ENCODE peak calls at places on chromosomes 16 and 17, in six cellular contexts. O, H, Q, B, P and Z are unnamed samples.

GRCh38 chr17:45298546-45299285 is 18.1 kb downstream of the MAP3K14 start:
- DNase-seq in P (no peak), B (no peak), H (no peak), Q (no peak), O (no peak), Z (no peak)

GRCh38 chr17:42760652-42761581 is at the start of gene RAMP2:
- DNase-seq in P (no peak), H (no peak), Q (no peak), B (peak; percentile 31), O (no peak), Z (no peak)

GRCh38 chr16:77437859-77438258 is 3.0 kb upstream of the ADAMTS18 start:
- DNase-seq in H (no peak), Q (no peak), B (peak; percentile 27), P (no peak), O (no peak), Z (no peak)

GRCh38 chr17:80887639-80888175 is 103.9 kb upstream of the CHMP6 start:
- DNase-seq in O (no peak), Q (no peak), H (no peak), P (no peak), B (no peak), Z (no peak)

GRCh38 chr17:42387663-42388380 is 420 bp downstream of the STAT3 start:
- DNase-seq in Q (peak; percentile 54), B (peak; percentile 41), H (no peak), P (no peak), O (peak; percentile 87), Z (no peak)

GRCh38 chr17:29179232-29180036 is 764 bp downstream of the MYO18A start:
- DNase-seq in O (peak; percentile 98), Q (no peak), H (no peak), P (peak; percentile 67), B (peak; percentile 45), Z (peak; percentile 70)

GRCh38 chr16:27721548-27722265 is 171.8 kb downstream of the KATNIP start:
- DNase-seq in H (peak; percentile 78), Q (peak; percentile 98), O (no peak), B (peak; percentile 66), P (no peak), Z (no peak)

GRCh38 chr17:44914698-44915271 is 515 bp downstream of the GFAP start:
- DNase-seq in H (no peak), P (no peak), Q (no peak), O (peak; percentile 38), B (no peak), Z (no peak)

GRCh38 chr17:962650-963049 is 16.9 kb downstream of the NXN start:
- DNase-seq in B (peak; percentile 50), O (peak; percentile 85), P (no peak), Q (no peak), H (no peak), Z (no peak)

GRCh38 chr16:70331588-70332358 is 14.9 kb upstream of the DDX19A start:
- DNase-seq in Q (no peak), B (peak; percentile 16), O (peak; percentile 37), H (no peak), P (no peak), Z (no peak)

GRCh38 chr17:29567362-29568330 is 809 bp upstream of the ABHD15 start:
- DNase-seq in B (peak; percentile 79), P (peak; percentile 64), H (peak; percentile 25), O (peak; percentile 83), Q (no peak), Z (no peak)

GRCh38 chr16:10502766-10503165 is 77.6 kb downstream of the EMP2 start:
- DNase-seq in H (no peak), O (no peak), Q (no peak), P (no peak), B (no peak), Z (no peak)

GRCh38 chr16:11273721-11274324 is 394 bp upstream of the PRM3 start:
- DNase-seq in Q (no peak), P (no peak), O (no peak), B (peak; percentile 53), H (no peak), Z (no peak)

GRCh38 chr17:80071116-80071980 is 30.0 kb upstream of the GAA start:
- DNase-seq in B (no peak), O (no peak), P (no peak), Q (no peak), H (peak; percentile 40), Z (no peak)

GRCh38 chr16:30741461-30741914 is 6.7 kb upstream of the PHKG2 start:
- DNase-seq in O (peak; percentile 63), P (no peak), Q (peak; percentile 96), B (peak; percentile 92), H (peak; percentile 92), Z (no peak)

GRCh38 chr16:90020260-90020837 is 1.1 kb upstream of the DBNDD1 start:
- DNase-seq in B (no peak), P (no peak), Q (no peak), O (no peak), H (peak; percentile 36), Z (no peak)

GRCh38 chr17:2184993-2185931 is 118.3 kb downstream of the SMG6 start:
- DNase-seq in P (no peak), B (no peak), O (no peak), H (no peak), Q (no peak), Z (no peak)

GRCh38 chr16:22670044-22670536 is 143.9 kb upstream of the HS3ST2 start:
- DNase-seq in P (no peak), Q (no peak), H (no peak), B (no peak), O (no peak), Z (no peak)

GRCh38 chr17:67646472-67646871 is 71.3 kb upstream of the NOL11 start:
- DNase-seq in P (no peak), O (no peak), Q (no peak), H (no peak), B (no peak), Z (no peak)

DNA sequence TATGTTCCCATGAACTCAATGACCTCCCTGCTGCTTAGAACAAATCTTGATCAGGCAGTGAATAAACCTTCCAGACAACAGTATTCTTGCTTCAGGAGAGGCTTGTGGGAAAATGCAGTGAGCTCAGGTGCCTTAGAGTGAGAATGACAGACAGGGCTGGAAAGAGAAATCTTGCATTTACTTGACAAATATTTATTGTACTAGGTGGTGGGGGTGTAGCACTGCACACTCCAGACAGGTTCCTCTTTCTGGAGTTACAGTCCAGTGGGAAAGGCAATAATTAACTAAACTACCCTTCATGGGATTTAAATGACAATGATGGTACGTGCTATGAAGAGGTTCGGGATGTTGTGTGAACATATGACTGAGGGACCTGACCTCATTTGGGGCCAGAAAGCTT is 182.9 kb downstream of the SHISA9 start:
- DNase-seq in H (no peak), B (no peak), Q (no peak), O (no peak), P (no peak), Z (no peak)
- H3K14ac ChIP-seq in H (no peak overlapping the region), B (no peak overlapping the region), Q (no peak overlapping the region), O (no peak overlapping the region), P (no peak overlapping the region), Z (no peak overlapping the region)

GRCh38 chr17:12732366-12732765 is 56.9 kb upstream of the ARHGAP44 start:
- DNase-seq in O (no peak), H (no peak), Q (no peak), P (no peak), B (no peak), Z (no peak)
- H2BK5ac ChIP-seq in O (no peak overlapping the region), H (no peak overlapping the region), Q (peak overlapping the region; percentile 96), P (no peak overlapping the region), B (no peak overlapping the region), Z (no peak overlapping the region)

DNA sequence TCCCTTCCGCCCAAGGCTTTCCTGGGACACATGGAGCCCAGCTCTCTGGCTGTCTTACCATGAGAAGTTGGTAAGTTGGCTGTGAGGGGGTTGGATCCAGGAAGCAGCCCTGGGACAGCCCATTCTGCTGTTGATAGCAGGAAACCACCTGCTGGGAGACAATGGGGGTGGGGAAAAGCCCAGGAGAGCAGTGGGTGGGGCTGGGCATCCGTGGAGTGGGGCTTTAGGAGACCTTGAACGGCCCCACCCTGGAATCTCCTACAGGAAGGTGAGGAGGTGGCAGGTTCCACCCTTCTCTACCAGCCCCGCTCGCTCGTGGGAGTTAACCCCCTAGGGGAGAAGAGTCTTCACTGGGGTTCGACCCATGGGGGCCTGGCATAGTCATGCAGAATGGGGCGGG is 5.8 kb downstream of the TMEM92 start:
- DNase-seq in H (no peak), P (no peak), O (no peak), Q (no peak), B (no peak), Z (no peak)
- H3K14ac ChIP-seq in H (no peak overlapping the region), P (peak overlapping the region; percentile 56), O (no peak overlapping the region), Q (no peak overlapping the region), B (no peak overlapping the region), Z (no peak overlapping the region)

GRCh38 chr17:57750930-57751329 is 5.8 kb upstream of the CCDC182 start:
- DNase-seq in H (no peak), Q (no peak), O (no peak), P (no peak), B (no peak), Z (no peak)
- H2BK5ac ChIP-seq in H (no peak overlapping the region), Q (peak overlapping the region; percentile 96), O (no peak overlapping the region), P (no peak overlapping the region), B (no peak overlapping the region), Z (no peak overlapping the region)

GRCh38 chr17:70040336-70040735 is 34.7 kb upstream of the KCNJ16 start:
- DNase-seq in H (peak; percentile 33), Q (no peak), O (no peak), P (no peak), B (no peak), Z (no peak)

GRCh38 chr17:70041061-70041460 is 34.0 kb upstream of the KCNJ16 start:
- DNase-seq in Q (no peak), B (no peak), O (no peak), H (no peak), P (no peak), Z (no peak)

GRCh38 chr17:70037498-70037897 is 37.5 kb upstream of the KCNJ16 start:
- DNase-seq in H (no peak), Q (no peak), O (no peak), B (no peak), P (no peak), Z (no peak)

GRCh38 chr17:70041575-70041974 is 33.5 kb upstream of the KCNJ16 start:
- DNase-seq in Q (no peak), O (no peak), P (no peak), B (no peak), H (peak; percentile 6), Z (no peak)
- H3K14ac ChIP-seq in Q (no peak overlapping the region), O (no peak overlapping the region), P (no peak overlapping the region), B (no peak overlapping the region), H (no peak overlapping the region), Z (no peak overlapping the region)

DNA sequence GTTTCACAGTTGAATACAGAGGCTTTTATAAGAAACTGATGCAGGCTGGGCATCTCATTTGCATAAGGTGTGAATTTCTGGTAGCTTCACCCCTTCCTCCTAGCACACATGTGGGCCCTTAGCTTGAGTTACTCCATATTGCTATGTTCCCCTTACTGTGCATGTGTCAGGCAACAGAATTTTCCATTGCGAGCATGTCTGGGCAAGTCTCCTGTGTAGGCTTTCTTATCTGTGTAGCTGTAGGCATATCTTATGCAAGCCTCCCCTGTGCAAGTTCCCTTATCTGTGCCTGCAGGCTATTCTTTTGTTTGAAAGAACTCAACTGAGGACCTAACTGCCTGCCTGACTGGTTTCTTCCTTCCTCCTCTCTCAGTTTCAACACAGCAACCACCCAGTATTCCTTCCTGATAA is 597.4 kb upstream of the CDH5 start:
- DNase-seq in B (peak; percentile 5), H (peak; percentile 59), O (no peak), P (no peak), Q (peak; percentile 79), Z (no peak)
- H2BK5ac ChIP-seq in B (no peak overlapping the region), H (no peak overlapping the region), O (no peak overlapping the region), P (no peak overlapping the region), Q (peak overlapping the region; percentile 87), Z (peak overlapping the region; percentile 89)

GRCh38 chr16:88347656-88348376 is 34.9 kb upstream of the ZNF469 start:
- DNase-seq in P (no peak), O (no peak), H (no peak), Q (no peak), B (no peak), Z (no peak)
- H3K14ac ChIP-seq in P (no peak overlapping the region), O (no peak overlapping the region), H (no peak overlapping the region), Q (no peak overlapping the region), B (no peak overlapping the region), Z (no peak overlapping the region)